ENCODE peak calls at places on chromosomes 12 and 14, in nine cellular contexts. X is fibroblast of lung; U is T-helper 9 cell; T is breast epithelium; R is HT1080; O is K562; Z is stimulated activated CD4-positive, alpha-beta T cell treated with anti-CD3 and anti-CD28 coated beads, Interleukin-1b, Interleukin-23, amount 100 ng/mL, for 1 hour; C is effector memory CD8-positive, alpha-beta T cell; L is lung. V is an unnamed sample.

GRCh38 chr12:122880668-122881067 is 15.3 kb downstream of the VPS37B start:
- DNase-seq in X (peak; percentile 61), T (no peak), O (peak; percentile 49), R (no peak), C (no peak), U (no peak), Z (no peak), L (no peak), V (peak; percentile 48)

GRCh38 chr12:127363392-127363791 is 903.6 kb upstream of the TMEM132C start:
- DNase-seq in Z (no peak), C (no peak), R (peak; percentile 69), O (peak; percentile 47), U (no peak), L (no peak), T (no peak), X (no peak), V (no peak)

GRCh38 chr12:131454418-131455217 is 256.3 kb upstream of the SFSWAP start:
- DNase-seq in T (no peak), X (no peak), Z (no peak), U (no peak), L (no peak), O (peak; percentile 76), R (peak; percentile 55), C (no peak), V (no peak)

GRCh38 chr12:73159952-73160351 is 887.8 kb downstream of the TRHDE start:
- DNase-seq in Z (no peak), X (no peak), C (no peak), R (peak; percentile 43), O (no peak), L (no peak), U (no peak), T (no peak), V (no peak)

GRCh38 chr14:34214961-34215360 is 247.1 kb downstream of the SPTSSA start:
- DNase-seq in U (no peak), T (no peak), C (no peak), O (no peak), Z (no peak), L (no peak), R (no peak), X (no peak), V (no peak)

GRCh38 chr12:80912906-80913769 is 24.6 kb downstream of the LIN7A start:
- DNase-seq in X (peak; percentile 8), U (no peak), R (no peak), Z (no peak), T (no peak), O (no peak), L (peak; percentile 31), C (no peak), V (no peak)

GRCh38 chr12:94445662-94446061 is 14.0 kb downstream of the CEP83 start:
- DNase-seq in R (no peak), L (no peak), Z (no peak), U (no peak), O (no peak), C (no peak), T (no peak), X (peak; percentile 11), V (no peak)

GRCh38 chr14:81371802-81372201 is 28.3 kb downstream of the STON2 start:
- DNase-seq in R (no peak), U (no peak), T (no peak), L (no peak), O (no peak), X (no peak), C (no peak), Z (no peak), V (no peak)

GRCh38 chr14:32252030-32252670 is 49.1 kb upstream of the RNU6-8 start:
- DNase-seq in X (peak; percentile 85), L (peak; percentile 59), O (peak; percentile 67), C (peak; percentile 25), U (peak; percentile 9), R (peak; percentile 70), T (peak; percentile 50), Z (no peak), V (peak; percentile 68)

GRCh38 chr12:43063642-43064041 is 474.1 kb upstream of the PRICKLE1 start:
- DNase-seq in L (no peak), Z (no peak), R (no peak), X (peak; percentile 63), T (no peak), U (no peak), C (no peak), O (no peak), V (peak; percentile 2)

GRCh38 chr14:100488057-100488456 is 99.2 kb downstream of the BEGAIN start:
- DNase-seq in T (no peak), O (no peak), U (no peak), L (no peak), C (no peak), R (no peak), Z (no peak), X (no peak), V (no peak)

GRCh38 chr12:131559517-131560516 is 151.1 kb upstream of the SFSWAP start:
- DNase-seq in R (peak; percentile 18), Z (no peak), O (peak; percentile 12), X (no peak), L (no peak), U (no peak), T (no peak), C (no peak), V (no peak)

GRCh38 chr14:95226801-95227200 is 69.5 kb upstream of the DICER1 start:
- DNase-seq in Z (no peak), O (no peak), R (no peak), X (no peak), T (no peak), U (no peak), L (no peak), C (no peak), V (no peak)

GRCh38 chr12:93502802-93503623 is 35.7 kb downstream of the MRPL42 start:
- DNase-seq in R (no peak), O (peak; percentile 64), T (no peak), Z (peak; percentile 39), U (peak; percentile 56), L (peak; percentile 55), C (peak; percentile 65), X (peak; percentile 67), V (peak; percentile 6)

GRCh38 chr14:53934778-53935414 is 21.7 kb downstream of the BMP4 start:
- DNase-seq in T (no peak), L (no peak), O (no peak), C (no peak), R (no peak), U (no peak), Z (no peak), X (no peak), V (no peak)

GRCh38 chr12:48446372-48446771 is 26.0 kb upstream of the ANP32D start:
- DNase-seq in U (no peak), O (no peak), L (no peak), Z (no peak), T (no peak), X (no peak), C (no peak), R (no peak), V (no peak)

GRCh38 chr14:45868377-45868776 is 615.4 kb upstream of the MIS18BP1 start:
- DNase-seq in L (no peak), O (no peak), X (no peak), Z (no peak), U (no peak), T (no peak), C (no peak), R (peak; percentile 39), V (no peak)

GRCh38 chr14:68794130-68794855 is 1.4 kb upstream of the ZFP36L1 start:
- DNase-seq in C (peak; percentile 80), T (peak; percentile 92), L (peak; percentile 90), O (peak; percentile 65), U (peak; percentile 70), X (peak; percentile 96), R (peak; percentile 67), Z (peak; percentile 59), V (peak; percentile 89)